ENCODE peak calls at places on chromosomes 3 and 15, in nine cellular contexts. One of them, this sample, is unnamed.
A peak's percentile ranks its signal among the peaks of the same experiment; 100 is the strongest.

GRCh38 chr15:38564557-38565286 is at the start of gene RASGRP1:
- DNase-seq in thyroid gland: peak; percentile 52
- DNase-seq in GM06990: peak; percentile 87
- DNase-seq in upper lobe of right lung: peak; percentile 88
- DNase-seq in IMR-90: peak; percentile 56
- DNase-seq in stomach: peak; percentile 73
- DNase-seq in bronchial epithelial cell: peak; percentile 21
- DNase-seq in BE2C: peak; percentile 74
- DNase-seq in sigmoid colon: peak; percentile 68
- DNase-seq in this sample: peak; percentile 46

GRCh38 chr3:12232785-12233317 is 56.0 kb upstream of the PPARG start:
- DNase-seq in thyroid gland: no peak
- DNase-seq in GM06990: no peak
- DNase-seq in upper lobe of right lung: no peak
- DNase-seq in IMR-90: no peak
- DNase-seq in stomach: no peak
- DNase-seq in bronchial epithelial cell: no peak
- DNase-seq in BE2C: no peak
- DNase-seq in sigmoid colon: no peak
- DNase-seq in this sample: no peak

GRCh38 chr3:53581671-53582070 is 87.3 kb downstream of the CACNA1D start:
- DNase-seq in thyroid gland: no peak
- DNase-seq in GM06990: no peak
- DNase-seq in upper lobe of right lung: no peak
- DNase-seq in IMR-90: peak; percentile 1
- DNase-seq in stomach: no peak
- DNase-seq in bronchial epithelial cell: peak; percentile 10
- DNase-seq in BE2C: no peak
- DNase-seq in sigmoid colon: no peak
- DNase-seq in this sample: no peak

GRCh38 chr15:89647191-89647851 is 7.9 kb downstream of the KIF7 start:
- DNase-seq in thyroid gland: peak; percentile 80
- DNase-seq in GM06990: peak; percentile 53
- DNase-seq in upper lobe of right lung: peak; percentile 90
- DNase-seq in IMR-90: peak; percentile 38
- DNase-seq in stomach: peak; percentile 86
- DNase-seq in bronchial epithelial cell: peak; percentile 23
- DNase-seq in BE2C: peak; percentile 83
- DNase-seq in sigmoid colon: peak; percentile 87
- DNase-seq in this sample: peak; percentile 72

GRCh38 chr15:25719101-25719985 is 143.8 kb downstream of the ATP10A start:
- DNase-seq in thyroid gland: no peak
- DNase-seq in GM06990: no peak
- DNase-seq in upper lobe of right lung: peak; percentile 40
- DNase-seq in IMR-90: no peak
- DNase-seq in stomach: no peak
- DNase-seq in bronchial epithelial cell: no peak
- DNase-seq in BE2C: no peak
- DNase-seq in sigmoid colon: peak; percentile 58
- DNase-seq in this sample: no peak

GRCh38 chr15:64247906-64248541 is 85.2 kb upstream of the PPIB start:
- DNase-seq in thyroid gland: no peak
- DNase-seq in GM06990: peak; percentile 63
- DNase-seq in upper lobe of right lung: no peak
- DNase-seq in IMR-90: peak; percentile 90
- DNase-seq in stomach: no peak
- DNase-seq in bronchial epithelial cell: peak; percentile 97
- DNase-seq in BE2C: no peak
- DNase-seq in sigmoid colon: no peak
- DNase-seq in this sample: peak; percentile 96

GRCh38 chr15:74851960-74852359 is 9.0 kb upstream of the ULK3 start:
- DNase-seq in thyroid gland: no peak
- DNase-seq in GM06990: no peak
- DNase-seq in upper lobe of right lung: no peak
- DNase-seq in IMR-90: no peak
- DNase-seq in stomach: no peak
- DNase-seq in bronchial epithelial cell: no peak
- DNase-seq in BE2C: no peak
- DNase-seq in sigmoid colon: no peak
- DNase-seq in this sample: no peak

GRCh38 chr3:136984837-136985236 is 27.1 kb downstream of the IL20RB start:
- DNase-seq in thyroid gland: no peak
- DNase-seq in GM06990: no peak
- DNase-seq in upper lobe of right lung: no peak
- DNase-seq in IMR-90: peak; percentile 74
- DNase-seq in stomach: peak; percentile 46
- DNase-seq in bronchial epithelial cell: peak; percentile 91
- DNase-seq in BE2C: peak; percentile 58
- DNase-seq in sigmoid colon: no peak
- DNase-seq in this sample: peak; percentile 90

GRCh38 chr15:60865507-60865906 is 363.6 kb downstream of the RORA start:
- DNase-seq in thyroid gland: no peak
- DNase-seq in GM06990: no peak
- DNase-seq in upper lobe of right lung: no peak
- DNase-seq in IMR-90: peak; percentile 66
- DNase-seq in stomach: no peak
- DNase-seq in bronchial epithelial cell: peak; percentile 88
- DNase-seq in BE2C: no peak
- DNase-seq in sigmoid colon: no peak
- DNase-seq in this sample: peak; percentile 3

GRCh38 chr15:61275901-61276300 is 46.8 kb upstream of the RORA start:
- DNase-seq in thyroid gland: peak; percentile 16
- DNase-seq in GM06990: no peak
- DNase-seq in upper lobe of right lung: no peak
- DNase-seq in IMR-90: no peak
- DNase-seq in stomach: no peak
- DNase-seq in bronchial epithelial cell: no peak
- DNase-seq in BE2C: peak; percentile 65
- DNase-seq in sigmoid colon: no peak
- DNase-seq in this sample: no peak

GRCh38 chr15:66701422-66702034 is 508 bp upstream of the SMAD6 start:
- DNase-seq in thyroid gland: peak; percentile 59
- DNase-seq in GM06990: peak; percentile 66
- DNase-seq in upper lobe of right lung: peak; percentile 82
- DNase-seq in IMR-90: no peak
- DNase-seq in stomach: peak; percentile 33
- DNase-seq in bronchial epithelial cell: peak; percentile 20
- DNase-seq in BE2C: peak; percentile 76
- DNase-seq in sigmoid colon: peak; percentile 73
- DNase-seq in this sample: no peak

GRCh38 chr3:53173107-53173506 is 12.1 kb downstream of the PRKCD start:
- DNase-seq in thyroid gland: no peak
- DNase-seq in GM06990: no peak
- DNase-seq in upper lobe of right lung: no peak
- DNase-seq in IMR-90: no peak
- DNase-seq in stomach: no peak
- DNase-seq in bronchial epithelial cell: no peak
- DNase-seq in BE2C: no peak
- DNase-seq in sigmoid colon: no peak
- DNase-seq in this sample: no peak

GRCh38 chr3:46215810-46216414 is 7.8 kb upstream of the CCR1 start:
- DNase-seq in thyroid gland: no peak
- DNase-seq in GM06990: no peak
- DNase-seq in upper lobe of right lung: no peak
- DNase-seq in IMR-90: peak; percentile 77
- DNase-seq in stomach: no peak
- DNase-seq in bronchial epithelial cell: peak; percentile 71
- DNase-seq in BE2C: no peak
- DNase-seq in sigmoid colon: no peak
- DNase-seq in this sample: peak; percentile 39

GRCh38 chr15:74196175-74196574 is 6.4 kb downstream of the STRA6 start:
- DNase-seq in thyroid gland: peak; percentile 26
- DNase-seq in GM06990: no peak
- DNase-seq in upper lobe of right lung: no peak
- DNase-seq in IMR-90: peak; percentile 93
- DNase-seq in stomach: peak; percentile 65
- DNase-seq in bronchial epithelial cell: peak; percentile 65
- DNase-seq in BE2C: peak; percentile 88
- DNase-seq in sigmoid colon: no peak
- DNase-seq in this sample: peak; percentile 97

GRCh38 chr3:45140392-45140791 is 5.8 kb downstream of the CDCP1 start:
- DNase-seq in thyroid gland: no peak
- DNase-seq in GM06990: no peak
- DNase-seq in upper lobe of right lung: no peak
- DNase-seq in IMR-90: peak; percentile 57
- DNase-seq in stomach: no peak
- DNase-seq in bronchial epithelial cell: peak; percentile 92
- DNase-seq in BE2C: no peak
- DNase-seq in sigmoid colon: no peak
- DNase-seq in this sample: peak; percentile 64

GRCh38 chr3:114363554-114364202 is 69.8 kb downstream of the TIGIT start:
- DNase-seq in thyroid gland: no peak
- DNase-seq in GM06990: no peak
- DNase-seq in upper lobe of right lung: no peak
- DNase-seq in IMR-90: peak; percentile 87
- DNase-seq in stomach: no peak
- DNase-seq in bronchial epithelial cell: peak; percentile 69
- DNase-seq in BE2C: no peak
- DNase-seq in sigmoid colon: no peak
- DNase-seq in this sample: peak; percentile 43

GRCh38 chr3:27607370-27607769 is 114.8 kb downstream of the EOMES start:
- DNase-seq in thyroid gland: no peak
- DNase-seq in GM06990: no peak
- DNase-seq in upper lobe of right lung: no peak
- DNase-seq in IMR-90: no peak
- DNase-seq in stomach: no peak
- DNase-seq in bronchial epithelial cell: peak; percentile 93
- DNase-seq in BE2C: no peak
- DNase-seq in sigmoid colon: no peak
- DNase-seq in this sample: peak; percentile 67

GRCh38 chr15:62777657-62778056 is 264.9 kb upstream of the TPM1 start:
- DNase-seq in thyroid gland: no peak
- DNase-seq in GM06990: no peak
- DNase-seq in upper lobe of right lung: no peak
- DNase-seq in IMR-90: peak; percentile 33
- DNase-seq in stomach: no peak
- DNase-seq in bronchial epithelial cell: peak; percentile 50
- DNase-seq in BE2C: no peak
- DNase-seq in sigmoid colon: no peak
- DNase-seq in this sample: peak; percentile 14

GRCh38 chr3:64859625-64860590 is 172.1 kb upstream of the ADAMTS9 start:
- DNase-seq in thyroid gland: no peak
- DNase-seq in GM06990: no peak
- DNase-seq in upper lobe of right lung: no peak
- DNase-seq in IMR-90: peak; percentile 5
- DNase-seq in stomach: no peak
- DNase-seq in bronchial epithelial cell: no peak
- DNase-seq in BE2C: no peak
- DNase-seq in sigmoid colon: no peak
- DNase-seq in this sample: peak; percentile 64

GRCh38 chr3:147336543-147337278 is 69.6 kb downstream of the ZIC4 start:
- DNase-seq in thyroid gland: no peak
- DNase-seq in GM06990: no peak
- DNase-seq in upper lobe of right lung: no peak
- DNase-seq in IMR-90: no peak
- DNase-seq in stomach: no peak
- DNase-seq in bronchial epithelial cell: no peak
- DNase-seq in BE2C: no peak
- DNase-seq in sigmoid colon: no peak
- DNase-seq in this sample: no peak

GRCh38 chr15:70356062-70356860 is 258.5 kb upstream of the TLE3 start:
- DNase-seq in thyroid gland: peak; percentile 53
- DNase-seq in GM06990: no peak
- DNase-seq in upper lobe of right lung: peak; percentile 67
- DNase-seq in IMR-90: no peak
- DNase-seq in stomach: peak; percentile 59
- DNase-seq in bronchial epithelial cell: no peak
- DNase-seq in BE2C: no peak
- DNase-seq in sigmoid colon: no peak
- DNase-seq in this sample: no peak

GRCh38 chr15:57685719-57686118 is 20.8 kb upstream of the POLR2M start:
- DNase-seq in thyroid gland: no peak
- DNase-seq in GM06990: no peak
- DNase-seq in upper lobe of right lung: no peak
- DNase-seq in IMR-90: no peak
- DNase-seq in stomach: no peak
- DNase-seq in bronchial epithelial cell: no peak
- DNase-seq in BE2C: no peak
- DNase-seq in sigmoid colon: no peak
- DNase-seq in this sample: no peak

DNA sequence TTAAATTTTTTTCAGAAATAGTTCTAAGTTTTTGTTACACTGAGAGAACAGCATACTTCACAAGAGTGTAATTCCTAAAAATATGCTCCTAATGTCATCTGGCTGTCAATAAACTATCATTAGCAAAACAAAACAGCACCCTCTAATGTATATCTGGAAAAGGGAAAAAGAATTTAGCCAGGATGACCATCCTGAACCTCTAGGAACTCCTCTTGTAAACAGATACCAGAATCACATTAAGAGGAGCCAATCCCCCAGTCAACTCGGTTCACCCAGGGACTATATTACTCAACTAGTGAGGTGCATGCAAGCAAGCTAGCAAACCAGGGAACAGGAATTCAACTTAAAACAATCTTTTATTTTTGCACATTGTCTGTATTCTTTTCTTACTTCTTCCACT is 63.2 kb downstream of the RAD18 start:
- DNase-seq in thyroid gland: no peak
- DNase-seq in GM06990: no peak
- DNase-seq in upper lobe of right lung: no peak
- DNase-seq in IMR-90: peak; percentile 47
- DNase-seq in stomach: no peak
- DNase-seq in bronchial epithelial cell: peak; percentile 4
- DNase-seq in BE2C: no peak
- DNase-seq in sigmoid colon: no peak
- DNase-seq in this sample: no peak
- TF ChIP-seq CTCF in thyroid gland: no peak
- TF ChIP-seq CTCF in GM06990: no peak
- TF ChIP-seq CTCF in upper lobe of right lung: no peak
- TF ChIP-seq CTCF in IMR-90: peak; percentile 14
- TF ChIP-seq CTCF in stomach: no peak
- TF ChIP-seq CTCF in bronchial epithelial cell: no peak
- TF ChIP-seq CTCF in BE2C: no peak
- TF ChIP-seq CTCF in sigmoid colon: no peak
- TF ChIP-seq CTCF in this sample: no peak

GRCh38 chr15:77819841-77820728 is 187.4 kb upstream of the LINGO1 start:
- DNase-seq in thyroid gland: peak; percentile 35
- DNase-seq in GM06990: no peak
- DNase-seq in upper lobe of right lung: no peak
- DNase-seq in IMR-90: no peak
- DNase-seq in stomach: no peak
- DNase-seq in bronchial epithelial cell: no peak
- DNase-seq in BE2C: peak; percentile 81
- DNase-seq in sigmoid colon: no peak
- DNase-seq in this sample: no peak
- H3K4me3 ChIP-seq in thyroid gland: no peak overlapping the region
- H3K4me3 ChIP-seq in GM06990: no peak overlapping the region
- H3K4me3 ChIP-seq in upper lobe of right lung: no peak overlapping the region
- H3K4me3 ChIP-seq in IMR-90: no peak overlapping the region
- H3K4me3 ChIP-seq in stomach: peak overlapping the region; percentile 47
- H3K4me3 ChIP-seq in bronchial epithelial cell: no peak overlapping the region
- H3K4me3 ChIP-seq in BE2C: peak overlapping the region; percentile 46
- H3K4me3 ChIP-seq in sigmoid colon: peak overlapping the region; percentile 23
- H3K4me3 ChIP-seq in this sample: no peak overlapping the region

GRCh38 chr15:76377217-76377616 is 40.6 kb downstream of the ISL2 start:
- DNase-seq in thyroid gland: no peak
- DNase-seq in GM06990: no peak
- DNase-seq in upper lobe of right lung: no peak
- DNase-seq in IMR-90: no peak
- DNase-seq in stomach: no peak
- DNase-seq in bronchial epithelial cell: no peak
- DNase-seq in BE2C: no peak
- DNase-seq in sigmoid colon: no peak
- DNase-seq in this sample: no peak
- TF ChIP-seq CTCF in thyroid gland: no peak
- TF ChIP-seq CTCF in GM06990: no peak
- TF ChIP-seq CTCF in upper lobe of right lung: no peak
- TF ChIP-seq CTCF in IMR-90: no peak
- TF ChIP-seq CTCF in stomach: no peak
- TF ChIP-seq CTCF in bronchial epithelial cell: no peak
- TF ChIP-seq CTCF in BE2C: no peak
- TF ChIP-seq CTCF in sigmoid colon: no peak
- TF ChIP-seq CTCF in this sample: no peak

GRCh38 chr15:96272427-96272826 is 58.1 kb upstream of the NR2F2 start:
- DNase-seq in thyroid gland: no peak
- DNase-seq in GM06990: no peak
- DNase-seq in upper lobe of right lung: no peak
- DNase-seq in IMR-90: no peak
- DNase-seq in stomach: no peak
- DNase-seq in bronchial epithelial cell: no peak
- DNase-seq in BE2C: no peak
- DNase-seq in sigmoid colon: no peak
- DNase-seq in this sample: no peak
- H3K4me3 ChIP-seq in thyroid gland: no peak overlapping the region
- H3K4me3 ChIP-seq in GM06990: no peak overlapping the region
- H3K4me3 ChIP-seq in upper lobe of right lung: no peak overlapping the region
- H3K4me3 ChIP-seq in IMR-90: no peak overlapping the region
- H3K4me3 ChIP-seq in stomach: no peak overlapping the region
- H3K4me3 ChIP-seq in bronchial epithelial cell: no peak overlapping the region
- H3K4me3 ChIP-seq in BE2C: no peak overlapping the region
- H3K4me3 ChIP-seq in sigmoid colon: no peak overlapping the region
- H3K4me3 ChIP-seq in this sample: no peak overlapping the region

This sample was measured in cardiac fibroblast.